ENCODE peak calls at places on chromosomes 2 and 18, in five cellular contexts. B is NCI-H748 treated with DMSO at 0.1 percent for 48 hours, K is AG10803, C is NCI-H1092, I is ACHN. F is an unnamed sample.

GRCh38 chr18:62784966-62785413 is 69.6 kb downstream of the PHLPP1 start:
- DNase-seq in B (peak; percentile 41), K (peak; percentile 48), C (no peak), I (no peak), F (no peak)

GRCh38 chr18:55290898-55291297 is 297.1 kb downstream of the TCF4 start:
- DNase-seq in B (no peak), K (peak; percentile 43), C (no peak), I (peak; percentile 11), F (no peak)

GRCh38 chr2:25567406-25567805 is 106.0 kb downstream of the DTNB start:
- DNase-seq in B (no peak), K (peak; percentile 62), C (no peak), I (peak; percentile 65), F (no peak)

GRCh38 chr2:69844560-69844959 is 15.1 kb downstream of the GMCL1 start:
- DNase-seq in B (no peak), K (no peak), C (no peak), I (no peak), F (no peak)

GRCh38 chr2:205758051-205758450 is 75.8 kb downstream of the NRP2 start:
- DNase-seq in B (no peak), K (peak; percentile 82), C (no peak), I (peak; percentile 18), F (no peak)

GRCh38 chr18:37362158-37362890 is 203.3 kb downstream of the CELF4 start:
- DNase-seq in B (no peak), K (no peak), C (no peak), I (no peak), F (no peak)

GRCh38 chr18:9763876-9764605 is 55.9 kb downstream of the RAB31 start:
- DNase-seq in B (no peak), K (no peak), C (no peak), I (no peak), F (no peak)

GRCh38 chr2:42810126-42810970 is 18.0 kb upstream of the HAAO start:
- DNase-seq in B (peak; percentile 80), K (peak; percentile 96), C (peak; percentile 85), I (peak; percentile 95), F (peak; percentile 80)

GRCh38 chr2:239178954-239179353 is 221.9 kb downstream of the HDAC4 start:
- DNase-seq in B (no peak), K (no peak), C (no peak), I (no peak), F (no peak)

GRCh38 chr2:174888646-174889271 is 116.4 kb downstream of the CHN1 start:
- DNase-seq in B (no peak), K (no peak), C (no peak), I (peak; percentile 48), F (no peak)

GRCh38 chr18:45997689-45998088 is 30.6 kb upstream of the EPG5 start:
- DNase-seq in B (no peak), K (no peak), C (no peak), I (no peak), F (no peak)

GRCh38 chr2:67322361-67323001 is 74.7 kb upstream of the ETAA1 start:
- DNase-seq in B (peak; percentile 40), K (peak; percentile 71), C (no peak), I (peak; percentile 89), F (no peak)

GRCh38 chr18:2459886-2460285 is 111.4 kb downstream of the METTL4 start:
- DNase-seq in B (no peak), K (no peak), C (no peak), I (no peak), F (no peak)

GRCh38 chr2:60556998-60557955 is 3.8 kb upstream of the BCL11A start:
- DNase-seq in B (peak; percentile 24), K (no peak), C (no peak), I (no peak), F (no peak)

GRCh38 chr18:48828713-48829442 is 121.9 kb downstream of the SMAD7 start:
- DNase-seq in B (no peak), K (no peak), C (peak; percentile 29), I (no peak), F (no peak)

GRCh38 chr18:48455555-48456478 is 46.6 kb upstream of the ZBTB7C start:
- DNase-seq in B (no peak), K (peak; percentile 94), C (no peak), I (peak; percentile 38), F (peak; percentile 46)

GRCh38 chr2:240917684-240918257 is 11.6 kb downstream of the CROCC2 start:
- DNase-seq in B (no peak), K (no peak), C (no peak), I (no peak), F (no peak)

GRCh38 chr2:109396338-109397180 is 217.2 kb downstream of the SEPTIN10 start:
- DNase-seq in B (no peak), K (no peak), C (no peak), I (peak; percentile 9), F (no peak)

GRCh38 chr18:34122724-34123334 is 101.9 kb downstream of the NOL4 start:
- DNase-seq in B (peak; percentile 84), K (peak; percentile 51), C (peak; percentile 42), I (peak; percentile 70), F (no peak)

GRCh38 chr18:28855524-28855923 is 678.6 kb upstream of the CDH2 start:
- DNase-seq in B (no peak), K (peak; percentile 67), C (no peak), I (no peak), F (no peak)

GRCh38 chr2:52629531-52629930 is 1138.1 kb upstream of the CHAC2 start:
- DNase-seq in B (no peak), K (no peak), C (no peak), I (no peak), F (no peak)

F was measured in T-helper 22 cell.